ENCODE peak calls at places on chromosomes 6 and 20, in nine cellular contexts. I is astrocyte of the spinal cord; E is fibroblast of pulmonary artery; C is stimulated activated CD4-positive, alpha-beta T cell treated with anti-CD3 and anti-CD28 coated beads, Interleukin-15, amount 100 ng/mL, for 1 hour; X is stimulated activated CD8-positive, alpha-beta memory T cell treated with anti-CD3 and anti-CD28 coated beads, Interleukin-2, amount 100 ng/mL, for 1 hour; B is osteocyte; J is fibroblast of lung; R is NCI-H774; V is nucleus accumbens. P is an unnamed sample.

GRCh38 chr6:135935951-135936601 is 84.6 kb downstream of the PDE7B start:
- DNase-seq in E (peak; percentile 40), I (peak; percentile 81), C (no peak), R (peak; percentile 50), V (peak; percentile 11), B (no peak), X (no peak), J (peak; percentile 82), P (no peak)

GRCh38 chr20:43766395-43766794 is 39.6 kb upstream of the GTSF1L start:
- DNase-seq in I (no peak), J (no peak), E (no peak), B (no peak), C (no peak), R (no peak), V (peak; percentile 63), X (no peak), P (no peak)

GRCh38 chr6:11229267-11230043 is 3.0 kb downstream of the NEDD9 start:
- DNase-seq in C (no peak), V (no peak), X (no peak), E (peak; percentile 46), J (no peak), B (no peak), I (peak; percentile 40), R (no peak), P (no peak)

GRCh38 chr6:157272372-157272771 is 50.9 kb downstream of the TMEM242 start:
- DNase-seq in V (no peak), I (no peak), E (no peak), X (no peak), C (no peak), J (no peak), R (no peak), B (no peak), P (no peak)

GRCh38 chr6:17923401-17923863 is 64.0 kb downstream of the KIF13A start:
- DNase-seq in X (no peak), J (no peak), I (no peak), C (no peak), R (no peak), V (no peak), B (no peak), E (peak; percentile 30), P (no peak)

GRCh38 chr6:170462366-170463020 is 90.6 kb downstream of the PSMB1 start:
- DNase-seq in E (no peak), R (peak; percentile 65), B (no peak), J (no peak), X (no peak), C (no peak), I (no peak), V (no peak), P (no peak)

GRCh38 chr6:2476376-2476775 is 231.0 kb upstream of the GMDS start:
- DNase-seq in I (no peak), E (peak; percentile 3), C (no peak), V (no peak), J (peak; percentile 16), B (no peak), R (no peak), X (no peak), P (no peak)

GRCh38 chr6:38113810-38114577 is 294.5 kb downstream of the ZFAND3 start:
- DNase-seq in C (no peak), X (no peak), R (no peak), V (no peak), E (no peak), I (no peak), B (no peak), J (no peak), P (no peak)

GRCh38 chr20:45325367-45325766 is 17.3 kb upstream of the MATN4 start:
- DNase-seq in V (no peak), C (no peak), J (no peak), I (no peak), R (no peak), B (no peak), X (no peak), E (no peak), P (no peak)

GRCh38 chr6:118627724-118628123 is 23.7 kb downstream of the CEP85L start:
- DNase-seq in I (no peak), V (no peak), E (no peak), X (no peak), B (no peak), J (no peak), C (no peak), R (no peak), P (no peak)

GRCh38 chr20:6473197-6473596 is 294.3 kb upstream of the BMP2 start:
- DNase-seq in X (no peak), B (no peak), R (no peak), J (peak; percentile 73), V (no peak), C (no peak), E (peak; percentile 33), I (no peak), P (no peak)

GRCh38 chr20:37257993-37258392 is 3.6 kb downstream of the GHRH start:
- DNase-seq in E (no peak), C (no peak), I (no peak), J (no peak), R (no peak), V (no peak), X (no peak), B (no peak), P (no peak)

GRCh38 chr6:7418238-7418905 is 28.8 kb downstream of the RIOK1 start:
- DNase-seq in E (no peak), B (no peak), I (no peak), R (no peak), C (no peak), X (no peak), V (no peak), J (no peak), P (no peak)

GRCh38 chr6:28922004-28922840 is 1.6 kb downstream of the TRIM27 start:
- DNase-seq in X (no peak), E (peak; percentile 49), R (no peak), B (no peak), J (no peak), I (peak; percentile 22), C (no peak), V (no peak), P (peak; percentile 57)

GRCh38 chr20:10795286-10796026 is 121.7 kb upstream of the JAG1 start:
- DNase-seq in V (no peak), C (no peak), I (no peak), B (no peak), X (no peak), R (peak; percentile 39), J (no peak), E (no peak), P (no peak)